ENCODE peak calls at places on chromosomes 2 and 18, in five cellular contexts. K is heart right ventricle; A is AML-193; D is activated naive CD4-positive, alpha-beta T cell treated with anti-CD3 and anti-CD28 coated beads for 36 hours; H is mesothelial cell of epicardium. Z is an unnamed sample.
A peak's percentile ranks its signal among the peaks of the same experiment; 100 is the strongest.

GRCh38 chr18:45155526-45155925 is 459.8 kb upstream of the SLC14A2 start:
- DNase-seq in D (no peak), K (no peak), H (no peak), A (no peak), Z (no peak)

GRCh38 chr2:129575880-129576279 is 403.6 kb upstream of the RAB6C start:
- DNase-seq in K (no peak), A (no peak), D (no peak), H (no peak), Z (no peak)

GRCh38 chr2:178891265-178891958 is 84.2 kb upstream of the TTN start:
- DNase-seq in D (peak; percentile 82), A (peak; percentile 65), K (no peak), H (peak; percentile 43), Z (peak; percentile 88)

GRCh38 chr2:110780461-110780860 is 48.1 kb downstream of the ACOXL start:
- DNase-seq in H (no peak), A (no peak), K (no peak), D (no peak), Z (no peak)

GRCh38 chr2:37387143-37387835 is 42.9 kb downstream of the QPCT start:
- DNase-seq in A (no peak), D (no peak), H (no peak), K (no peak), Z (no peak)

GRCh38 chr2:109320195-109320935 is 191.4 kb downstream of the SH3RF3 start:
- DNase-seq in D (no peak), K (no peak), H (no peak), A (no peak), Z (no peak)

GRCh38 chr2:53575606-53576360 is 191.8 kb upstream of the CHAC2 start:
- DNase-seq in H (no peak), D (no peak), A (no peak), K (no peak), Z (no peak)

GRCh38 chr2:112433932-112434730 is 686 bp upstream of the RGPD8 start:
- DNase-seq in A (no peak), H (no peak), K (no peak), D (no peak), Z (no peak)

GRCh38 chr2:119005081-119005480 is 63.1 kb downstream of the MARCO start:
- DNase-seq in K (no peak), A (peak; percentile 28), H (no peak), D (no peak), Z (no peak)

GRCh38 chr2:132621131-132621875 is 48.7 kb downstream of the LYPD1 start:
- DNase-seq in H (no peak), D (no peak), K (no peak), A (no peak), Z (no peak)

GRCh38 chr18:45684341-45685115 is 39.5 kb upstream of the SLC14A1 start:
- DNase-seq in A (no peak), D (no peak), H (no peak), K (no peak), Z (no peak)